ENCODE peak calls at places on chromosomes 6 and 20, in six cellular contexts. X is mammary epithelial cell, M is right atrium auricular region, R is left lung, N is aorta, G is stomach. Z is an unnamed sample. For H3K27me3, the result is how much of the 10 kb centered on the place peaks cover.

GRCh38 chr6:127343753-127344659 is 597 bp upstream of the ECHDC1 start:
- DNase-seq in X (peak), G (no peak), R (no peak), M (no peak), N (no peak), Z (peak)

GRCh38 chr6:12286381-12287132 is 3.6 kb upstream of the EDN1 start:
- DNase-seq in R (no peak), N (no peak), M (no peak), X (no peak), G (no peak), Z (no peak)

GRCh38 chr20:34824861-34825529 is 456 bp downstream of the NCOA6 start:
- DNase-seq in R (peak), M (no peak), G (peak), N (peak), X (peak), Z (peak)

GRCh38 chr6:127592964-127593363 is 16.0 kb downstream of the C6orf58 start:
- DNase-seq in M (no peak), R (no peak), X (no peak), N (no peak), G (no peak), Z (no peak)

GRCh38 chr20:16434087-16434664 is 139.1 kb downstream of the KIF16B start:
- DNase-seq in N (no peak), R (peak), X (peak), M (no peak), G (peak), Z (no peak)

GRCh38 chr6:37047421-37047931 is 42.0 kb downstream of the FGD2 start:
- DNase-seq in R (no peak), X (no peak), G (no peak), M (no peak), N (no peak), Z (no peak)

GRCh38 chr20:9068232-9068781 is 580 bp upstream of the PLCB4 start:
- DNase-seq in R (no peak), G (peak), X (no peak), M (no peak), N (peak), Z (no peak)

GRCh38 chr6:161444464-161444863 is 170.6 kb upstream of the AGPAT4 start:
- DNase-seq in N (peak), X (no peak), G (no peak), M (no peak), R (no peak), Z (peak)

GRCh38 chr6:117404548-117404947 is 21.2 kb downstream of the ROS1 start:
- DNase-seq in N (no peak), M (no peak), G (no peak), X (peak), R (no peak), Z (no peak)

GRCh38 chr6:134665029-134665723 is 284.7 kb downstream of the ALDH8A1 start:
- DNase-seq in X (no peak), M (no peak), R (no peak), N (no peak), G (no peak), Z (no peak)

GRCh38 chr6:119669228-119669627 is 319.7 kb upstream of the MAN1A1 start:
- DNase-seq in X (no peak), M (no peak), G (no peak), N (no peak), R (no peak), Z (no peak)

GRCh38 chr6:356828-357251 is 34.7 kb upstream of the IRF4 start:
- DNase-seq in X (no peak), G (no peak), R (no peak), N (no peak), M (no peak), Z (no peak)

GRCh38 chr6:36718560-36718959 is 20.9 kb downstream of the RAB44 start:
- DNase-seq in G (no peak), N (no peak), R (no peak), X (no peak), M (no peak), Z (no peak)

GRCh38 chr20:59823456-59823855 is 110.0 kb downstream of the SYCP2 start:
- DNase-seq in N (no peak), X (no peak), R (no peak), G (no peak), M (no peak), Z (no peak)
- H3K27me3 ChIP-seq in N (under half), X (under half), R (under half), G (under half), M (under half), Z (under half)

GRCh38 chr6:144149894-144150672 is at the start of gene STX11:
- DNase-seq in M (peak), G (peak), N (peak), X (peak), R (peak), Z (peak)
- H3K27ac ChIP-seq in M (peak), G (peak), N (no peak), X (no peak), R (peak), Z (peak)

DNA sequence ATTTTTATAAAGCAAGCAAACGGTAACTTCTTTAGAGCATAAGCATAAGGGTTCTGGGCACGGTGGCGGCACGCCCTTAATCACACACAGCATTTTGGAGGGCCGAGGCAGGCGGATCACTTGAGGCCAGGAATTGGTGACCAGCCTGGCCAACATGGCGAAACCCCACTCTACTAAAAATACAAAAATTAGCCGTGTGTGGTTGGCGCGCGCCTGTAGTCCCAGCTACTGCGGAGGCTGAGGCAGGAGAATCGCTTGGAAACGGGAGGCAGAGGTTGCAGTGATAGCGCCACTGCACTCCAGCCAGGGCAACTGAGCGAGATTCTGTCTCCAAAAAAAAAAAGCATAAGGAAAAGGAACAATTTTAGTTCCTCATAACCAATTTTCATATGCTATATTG is 2.6 kb downstream of the SENP6 start:
- DNase-seq in N (no peak), R (no peak), X (no peak), M (no peak), G (no peak), Z (no peak)
- H3K4me3 ChIP-seq in N (peak), R (peak), X (peak), M (no peak), G (peak), Z (peak)

GRCh38 chr6:3218266-3218665 is 9.2 kb downstream of the TUBB2B start:
- DNase-seq in N (no peak), G (no peak), X (no peak), R (no peak), M (peak), Z (no peak)
- H3K27me3 ChIP-seq in N (under half), G (under half), X (under half), R (under half), M (under half), Z (under half)

GRCh38 chr20:64039293-64040160 is 3.5 kb downstream of the C20orf204 start:
- DNase-seq in N (no peak), M (no peak), R (no peak), X (no peak), G (no peak), Z (no peak)

GRCh38 chr20:64037498-64038213 is 1.7 kb downstream of the C20orf204 start:
- DNase-seq in M (no peak), G (no peak), R (no peak), X (no peak), N (no peak), Z (no peak)

GRCh38 chr20:64038579-64039292 is 2.8 kb downstream of the C20orf204 start:
- DNase-seq in X (peak), G (peak), R (peak), N (peak), M (peak), Z (peak)

GRCh38 chr20:64037199-64037497 is 1.2 kb downstream of the C20orf204 start:
- DNase-seq in G (no peak), N (no peak), X (no peak), M (no peak), R (no peak), Z (no peak)

DNA sequence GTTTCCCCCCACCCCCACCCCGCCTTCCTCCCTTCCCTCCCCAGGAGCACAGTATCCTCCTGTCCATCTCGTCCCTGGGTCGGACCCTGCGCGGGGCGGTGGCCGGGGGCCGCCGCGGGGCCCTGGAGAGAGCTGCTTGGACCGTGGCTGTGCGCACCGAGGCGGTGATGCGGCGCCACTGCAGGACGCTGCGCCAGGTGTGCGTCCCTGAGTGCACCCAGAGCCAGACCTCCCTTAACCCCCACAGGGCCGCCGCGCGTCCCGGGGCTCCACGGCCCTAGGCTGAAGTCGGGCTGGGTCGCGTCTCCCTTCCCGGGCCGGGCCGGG is 2.2 kb downstream of the C20orf204 start:
- DNase-seq in M (no peak), X (no peak), G (no peak), R (no peak), N (no peak), Z (no peak)
- H3K27ac ChIP-seq in M (peak), X (no peak), G (peak), R (peak), N (no peak), Z (no peak)

GRCh38 chr6:2434116-2434515 is 188.7 kb upstream of the GMDS start:
- DNase-seq in G (no peak), M (no peak), N (no peak), R (no peak), X (peak), Z (no peak)
- H3K4me3 ChIP-seq in G (no peak), M (no peak), N (no peak), R (no peak), X (no peak), Z (no peak)

DNA sequence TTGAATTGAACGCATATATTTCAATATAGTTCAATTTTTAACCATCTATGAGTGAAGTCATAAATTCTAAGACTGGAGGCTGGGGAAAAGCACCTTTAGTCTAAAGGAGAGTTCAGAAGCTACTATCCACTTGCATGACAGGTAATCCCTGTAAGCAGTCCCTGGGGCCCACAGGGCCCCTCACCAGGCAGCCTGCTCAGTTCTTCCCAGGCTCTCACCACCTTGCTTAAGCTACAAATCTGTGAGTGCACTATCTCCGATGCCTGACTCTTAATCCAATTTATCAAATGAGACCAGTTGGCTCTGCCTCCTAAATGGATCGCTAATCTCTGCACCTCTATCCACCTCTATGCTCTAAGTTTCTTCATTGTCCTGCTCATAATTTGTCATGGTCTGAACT is 413.8 kb downstream of the PTPRT start:
- DNase-seq in X (no peak), R (no peak), N (no peak), G (no peak), M (no peak), Z (no peak)
- H3K27me3 ChIP-seq in X (under half), R (under half), N (under half), G (under half), M (under half), Z (under half)